ENCODE peak calls at places on chromosomes 11 and 22, in six cellular contexts. A is right atrium auricular region, G is Peyer's patch, T is tibial artery, D is hepatocyte, R is tibial nerve. H is an unnamed sample. For H3K27me3, the result is how much of the 10 kb centered on the place peaks cover.

GRCh38 chr22:26801449-26801848 is 144.1 kb downstream of the MIAT start:
- DNase-seq in R (no peak), D (no peak), A (no peak), T (no peak), G (no peak), H (no peak)

GRCh38 chr11:13745165-13745564 is 76.7 kb downstream of the FAR1 start:
- DNase-seq in G (no peak), A (no peak), R (no peak), T (no peak), D (no peak), H (no peak)

GRCh38 chr11:128904872-128905344 is 13.8 kb downstream of the KCNJ5 start:
- DNase-seq in G (no peak), T (no peak), A (no peak), D (peak), R (no peak), H (no peak)

GRCh38 chr11:71489311-71490043 is 36.5 kb downstream of the NADSYN1 start:
- DNase-seq in R (no peak), A (no peak), D (no peak), T (no peak), G (no peak), H (no peak)

GRCh38 chr11:34620820-34621792 is at the start of gene EHF:
- DNase-seq in G (no peak), T (no peak), D (peak), A (no peak), R (no peak), H (no peak)

GRCh38 chr11:44180107-44180506 is 84.6 kb downstream of the EXT2 start:
- DNase-seq in D (no peak), T (no peak), R (no peak), G (no peak), A (no peak), H (no peak)

GRCh38 chr11:68009391-68010000 is 631 bp upstream of the ALDH3B1 start:
- DNase-seq in G (no peak), D (no peak), A (no peak), T (no peak), R (no peak), H (no peak)

GRCh38 chr11:134069426-134069921 is 602 bp downstream of the JAM3 start:
- DNase-seq in G (no peak), R (no peak), T (no peak), D (peak), A (no peak), H (no peak)

GRCh38 chr11:74288161-74288560 is 23.3 kb downstream of the P4HA3 start:
- DNase-seq in A (no peak), G (no peak), T (peak), R (no peak), D (peak), H (no peak)

GRCh38 chr11:77071671-77072605 is 5.2 kb downstream of the CAPN5 start:
- DNase-seq in G (peak), T (no peak), R (no peak), A (no peak), D (no peak), H (peak)

GRCh38 chr11:108743851-108744250 is 79.0 kb downstream of the DDX10 start:
- DNase-seq in A (no peak), T (no peak), D (no peak), G (no peak), R (no peak), H (no peak)

GRCh38 chr11:34799848-34800247 is 116.3 kb downstream of the APIP start:
- DNase-seq in R (no peak), A (no peak), G (no peak), D (no peak), T (no peak), H (no peak)

GRCh38 chr11:9092085-9092484 is 686 bp upstream of the SCUBE2 start:
- DNase-seq in R (no peak), T (no peak), G (no peak), A (no peak), D (no peak), H (no peak)

GRCh38 chr11:35390737-35391682 is 28.3 kb downstream of the SLC1A2 start:
- DNase-seq in A (no peak), D (peak), R (no peak), T (no peak), G (no peak), H (no peak)

GRCh38 chr11:128627666-128628342 is 40.4 kb upstream of the ETS1 start:
- DNase-seq in G (no peak), D (no peak), A (peak), R (no peak), T (no peak), H (no peak)

GRCh38 chr11:2690596-2691354 is 9.0 kb downstream of the KCNQ1OT1 start:
- DNase-seq in D (no peak), A (no peak), R (no peak), G (peak), T (peak), H (no peak)

GRCh38 chr11:60915250-60915914 is 1.4 kb downstream of the TMEM109 start:
- DNase-seq in G (peak), D (peak), A (peak), R (peak), T (peak), H (peak)

GRCh38 chr11:2538951-2539735 is 94.3 kb downstream of the KCNQ1 start:
- DNase-seq in A (no peak), D (no peak), R (no peak), G (peak), T (no peak), H (no peak)

GRCh38 chr11:124839051-124839971 is 25.9 kb upstream of the ROBO3 start:
- DNase-seq in D (peak), G (no peak), A (no peak), R (no peak), T (no peak), H (no peak)

GRCh38 chr11:130636672-130637463 is 188.4 kb downstream of the ADAMTS15 start:
- DNase-seq in G (no peak), R (no peak), D (peak), T (no peak), A (no peak), H (no peak)

GRCh38 chr22:19974233-19974861 is 32.7 kb upstream of the TXNRD2 start:
- DNase-seq in T (peak), R (no peak), D (peak), A (no peak), G (no peak), H (no peak)

GRCh38 chr11:72585762-72586590 is 88.2 kb downstream of the PDE2A start:
- DNase-seq in T (peak), G (peak), D (peak), A (peak), R (peak), H (peak)

GRCh38 chr11:43508511-43508918 is 149.8 kb downstream of the TTC17 start:
- DNase-seq in D (peak), A (no peak), R (no peak), T (no peak), G (peak), H (no peak)

GRCh38 chr22:49087163-49087562 is 740.5 kb downstream of the BRD1 start:
- DNase-seq in R (no peak), D (peak), A (no peak), G (no peak), T (no peak), H (no peak)

GRCh38 chr11:122715883-122716282 is 60.4 kb downstream of the UBASH3B start:
- DNase-seq in D (no peak), G (no peak), T (no peak), A (no peak), R (no peak), H (no peak)

GRCh38 chr22:37500745-37501144 is 14.6 kb upstream of the MFNG start:
- DNase-seq in D (no peak), T (no peak), A (no peak), R (no peak), G (no peak), H (no peak)

GRCh38 chr11:120040136-120040840 is 97.6 kb downstream of the TRIM29 start:
- DNase-seq in A (no peak), R (no peak), G (no peak), D (no peak), T (no peak), H (no peak)
- TF ChIP-seq CTCF in A (no peak), R (no peak), G (no peak), D (no peak), T (no peak), H (no peak)

GRCh38 chr22:17171016-17171312 is 11.9 kb upstream of the HDHD5 start:
- DNase-seq in R (no peak), T (no peak), A (no peak), G (no peak), D (no peak), H (no peak)
- H3K27ac ChIP-seq in R (peak), T (peak), A (peak), G (peak), D (peak), H (no peak)

DNA sequence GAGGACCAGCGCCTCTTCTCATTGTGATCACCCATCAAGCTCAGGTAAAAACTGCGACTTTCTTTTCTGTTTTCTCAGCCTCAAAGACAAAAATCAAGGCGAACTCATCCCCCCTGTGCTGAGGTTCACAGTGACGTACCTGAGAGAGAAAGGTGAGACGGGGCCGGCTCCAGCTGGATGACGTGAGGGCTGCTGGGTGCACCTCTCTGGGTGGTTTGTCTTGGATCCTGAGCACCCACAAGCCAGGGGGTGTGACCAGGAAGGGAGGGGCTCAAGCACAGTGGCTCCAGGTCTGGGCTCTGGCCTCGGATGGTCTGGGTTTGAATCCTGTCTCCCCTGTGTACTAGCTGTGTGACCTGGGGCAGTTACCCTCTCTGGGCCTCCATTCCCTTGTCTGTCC is 92.8 kb downstream of the ARHGAP8 start:
- DNase-seq in R (no peak), T (no peak), A (no peak), D (no peak), G (no peak), H (no peak)
- H3K27me3 ChIP-seq in R (under half), T (under half), A (under half), D (under half), G (under half), H (under half)

DNA sequence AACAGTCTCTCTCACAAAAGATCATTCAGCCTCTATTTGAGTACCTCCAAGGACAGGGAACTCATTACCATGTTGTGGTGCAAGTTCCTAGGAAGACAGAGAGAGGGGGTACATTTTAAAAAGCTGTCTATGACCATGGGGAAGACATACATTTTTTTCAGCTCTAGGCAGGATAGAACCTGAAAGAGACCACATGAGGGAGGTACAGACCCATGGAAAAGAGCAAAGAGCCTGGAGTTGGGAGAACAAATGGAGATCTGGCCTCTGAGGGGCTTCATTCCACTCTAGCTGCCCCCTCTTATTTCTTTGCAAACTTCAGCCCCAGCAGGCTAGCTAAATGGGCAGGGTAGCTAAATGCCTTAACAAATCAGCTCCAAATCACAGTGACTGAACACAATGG is 36.3 kb downstream of the KCNC1 start:
- DNase-seq in T (no peak), R (no peak), A (no peak), G (no peak), D (no peak), H (no peak)
- TF ChIP-seq CTCF in T (no peak), R (no peak), A (no peak), G (no peak), D (no peak), H (no peak)

GRCh38 chr11:78078218-78079167 is 1.2 kb downstream of the NDUFC2 start:
- DNase-seq in T (no peak), G (no peak), D (no peak), R (no peak), A (no peak), H (no peak)
- H3K27ac ChIP-seq in T (peak), G (no peak), D (peak), R (no peak), A (peak), H (no peak)

GRCh38 chr22:22197993-22198402 is 46.6 kb upstream of the VPREB1 start:
- DNase-seq in D (no peak), A (no peak), T (no peak), R (no peak), G (no peak), H (no peak)

GRCh38 chr22:22196018-22196533 is 48.5 kb upstream of the VPREB1 start:
- DNase-seq in T (no peak), A (no peak), G (no peak), R (no peak), D (no peak), H (no peak)

GRCh38 chr22:22195265-22196017 is 49.1 kb upstream of the VPREB1 start:
- DNase-seq in D (peak), G (peak), T (peak), A (no peak), R (peak), H (peak)

GRCh38 chr22:22198751-22199150 is 45.8 kb upstream of the VPREB1 start:
- DNase-seq in G (no peak), A (no peak), R (no peak), T (no peak), D (no peak), H (no peak)

GRCh38 chr22:22196833-22197477 is 47.6 kb upstream of the VPREB1 start:
- DNase-seq in A (no peak), G (no peak), R (no peak), T (no peak), D (no peak), H (no peak)
- H3K27me3 ChIP-seq in A (under half), G (under half), R (under half), T (under half), D (half or more), H (under half)

GRCh38 chr11:104534268-104534667 is 364.0 kb downstream of the CASP12 start:
- DNase-seq in R (no peak), D (no peak), A (no peak), T (no peak), G (no peak), H (no peak)

GRCh38 chr11:104529213-104529612 is 365.3 kb upstream of the PDGFD start:
- DNase-seq in T (no peak), R (no peak), D (no peak), G (no peak), A (no peak), H (no peak)

GRCh38 chr11:104531894-104532293 is 366.4 kb downstream of the CASP12 start:
- DNase-seq in G (no peak), D (no peak), T (no peak), R (no peak), A (no peak), H (no peak)

GRCh38 chr11:104529916-104530315 is 366.0 kb upstream of the PDGFD start:
- DNase-seq in T (no peak), G (no peak), D (no peak), R (no peak), A (no peak), H (no peak)

GRCh38 chr11:104531075-104531474 is 367.1 kb upstream of the PDGFD start:
- DNase-seq in D (no peak), T (no peak), G (no peak), A (no peak), R (no peak), H (no peak)
- TF ChIP-seq CTCF in D (no peak), T (no peak), G (peak), A (no peak), R (no peak), H (peak)

GRCh38 chr11:1049071-1049405 is 12.5 kb upstream of the MUC6 start:
- DNase-seq in G (no peak), T (no peak), R (no peak), D (no peak), A (no peak), H (no peak)

GRCh38 chr11:1049431-1049891 is 12.9 kb upstream of the MUC6 start:
- DNase-seq in R (no peak), G (peak), T (no peak), D (no peak), A (no peak), H (no peak)

GRCh38 chr11:1051356-1052132 is 15.0 kb upstream of the MUC6 start:
- DNase-seq in D (no peak), G (peak), T (no peak), R (no peak), A (no peak), H (no peak)

GRCh38 chr11:1050581-1051355 is 14.2 kb upstream of the MUC6 start:
- DNase-seq in T (no peak), A (no peak), R (peak), D (peak), G (peak), H (peak)

GRCh38 chr11:1049911-1050580 is 13.5 kb upstream of the MUC6 start:
- DNase-seq in R (no peak), G (no peak), T (no peak), A (no peak), D (no peak), H (no peak)
- H3K27ac ChIP-seq in R (no peak), G (no peak), T (no peak), A (no peak), D (no peak), H (no peak)

GRCh38 chr11:22190827-22191463 is 1.9 kb upstream of the ANO5 start:
- DNase-seq in D (no peak), T (no peak), R (no peak), A (no peak), G (no peak), H (no peak)
- H3K27me3 ChIP-seq in D (under half), T (under half), R (under half), A (under half), G (under half), H (under half)

GRCh38 chr22:45865561-45866397 is 111.2 kb downstream of the WNT7B start:
- DNase-seq in A (peak), D (no peak), G (no peak), T (no peak), R (no peak), H (no peak)
- TF ChIP-seq CTCF in A (no peak), D (no peak), G (no peak), T (no peak), R (no peak), H (no peak)

H was measured in CD4-positive, alpha-beta T cell.